ENCODE peak calls at places on chromosomes 11 and 22, in seven cellular contexts. V is psoas muscle; K is activated naive CD8-positive, alpha-beta T cell treated with anti-CD3 and anti-CD28 coated beads, Interleukin-2, amount 50 U/mL, for 24 hours; C is RPMI8226; N is GM20000; U is progenitor cell of endocrine pancreas; W is HS-5. P is an unnamed sample.
A peak's percentile ranks its signal among the peaks of the same experiment; 100 is the strongest.

GRCh38 chr22:28548411-28548810 is 131.2 kb downstream of the TTC28 start:
- DNase-seq in V (no peak), K (no peak), C (no peak), N (no peak), U (no peak), W (no peak), P (no peak)

GRCh38 chr11:1869427-1870325 is 16.8 kb downstream of the LSP1 start:
- DNase-seq in V (peak; percentile 73), K (no peak), C (no peak), N (no peak), U (no peak), W (no peak), P (no peak)

GRCh38 chr11:43504316-43504950 is 145.7 kb downstream of the TTC17 start:
- DNase-seq in V (no peak), K (no peak), C (peak; percentile 23), N (peak; percentile 51), U (peak; percentile 20), W (no peak), P (no peak)

GRCh38 chr22:32480238-32480637 is 5.6 kb downstream of the FBXO7 start:
- DNase-seq in V (no peak), K (peak; percentile 20), C (no peak), N (peak; percentile 42), U (no peak), W (no peak), P (no peak)

GRCh38 chr11:120832609-120833221 is 191.2 kb upstream of the TBCEL start:
- DNase-seq in V (no peak), K (no peak), C (no peak), N (no peak), U (no peak), W (no peak), P (no peak)

GRCh38 chr22:32720924-32721323 is 80.6 kb upstream of the TIMP3 start:
- DNase-seq in V (no peak), K (no peak), C (no peak), N (no peak), U (no peak), W (no peak), P (no peak)

GRCh38 chr22:33579448-33580093 is 340.7 kb downstream of the LARGE1 start:
- DNase-seq in V (peak; percentile 64), K (peak; percentile 50), C (peak; percentile 55), N (peak; percentile 59), U (peak; percentile 29), W (no peak), P (no peak)

GRCh38 chr22:24728790-24729637 is 45.5 kb downstream of the PIWIL3 start:
- DNase-seq in V (no peak), K (no peak), C (no peak), N (no peak), U (no peak), W (no peak), P (no peak)

GRCh38 chr11:6326303-6326702 is 6.0 kb upstream of the CAVIN3 start:
- DNase-seq in V (no peak), K (no peak), C (no peak), N (no peak), U (no peak), W (no peak), P (no peak)

GRCh38 chr11:18106688-18107087 is 806 bp upstream of the SAAL1 start:
- DNase-seq in V (no peak), K (no peak), C (no peak), N (no peak), U (no peak), W (no peak), P (no peak)

GRCh38 chr11:103870821-103871309 is 165.6 kb upstream of the DDI1 start:
- DNase-seq in V (peak; percentile 74), K (no peak), C (no peak), N (no peak), U (no peak), W (no peak), P (no peak)

GRCh38 chr11:74221816-74222215 is 50.7 kb downstream of the PPME1 start:
- DNase-seq in V (no peak), K (no peak), C (no peak), N (no peak), U (no peak), W (no peak), P (no peak)

GRCh38 chr22:38424525-38425080 is 30.4 kb downstream of the KCNJ4 start:
- DNase-seq in V (no peak), K (no peak), C (no peak), N (no peak), U (no peak), W (no peak), P (no peak)

GRCh38 chr11:100908746-100909145 is 220.9 kb downstream of the PGR start:
- DNase-seq in V (no peak), K (no peak), C (no peak), N (no peak), U (no peak), W (peak; percentile 60), P (peak; percentile 31)

GRCh38 chr22:46148885-46149492 is 1.3 kb upstream of the PPARA start:
- DNase-seq in V (no peak), K (no peak), C (no peak), N (no peak), U (no peak), W (no peak), P (no peak)

GRCh38 chr11:78132475-78132874 is 7.0 kb downstream of the ALG8 start:
- DNase-seq in V (no peak), K (no peak), C (no peak), N (no peak), U (no peak), W (no peak), P (no peak)

GRCh38 chr11:118886681-118887111 is 3.0 kb downstream of the CXCR5 start:
- DNase-seq in V (peak; percentile 26), K (no peak), C (peak; percentile 59), N (peak; percentile 74), U (no peak), W (no peak), P (no peak)

GRCh38 chr22:20111045-20111688 is 4.7 kb upstream of the RANBP1 start:
- DNase-seq in V (peak; percentile 48), K (peak; percentile 62), C (no peak), N (peak; percentile 74), U (no peak), W (no peak), P (no peak)

GRCh38 chr22:48473202-48473601 is 1354.5 kb downstream of the BRD1 start:
- DNase-seq in V (no peak), K (no peak), C (no peak), N (no peak), U (no peak), W (no peak), P (no peak)

GRCh38 chr22:42683599-42684283 is 34.5 kb upstream of the CYB5R3 start:
- DNase-seq in V (peak; percentile 86), K (no peak), C (no peak), N (no peak), U (no peak), W (no peak), P (no peak)